ENCODE peak calls at places on chromosome 5, in ten cellular contexts. One of them, this sample, is unnamed. For H3K4me1, the result is how much of the 10 kb centered on the place peaks cover.

GRCh38 chr5:125198270-125198974 is 452.0 kb upstream of the ZNF608 start:
- DNase-seq in body of pancreas: peak
- DNase-seq in spleen: no peak
- DNase-seq in gastrocnemius medialis: peak
- DNase-seq in transverse colon: peak
- DNase-seq in H1: no peak
- DNase-seq in heart left ventricle: peak
- DNase-seq in HCT116: no peak
- DNase-seq in suprapubic skin: peak
- DNase-seq in esophagus muscularis mucosa: no peak
- DNase-seq in this sample: peak

GRCh38 chr5:14264605-14265316 is 121.6 kb downstream of the TRIO start:
- DNase-seq in suprapubic skin: peak
- DNase-seq in body of pancreas: peak
- DNase-seq in HCT116: peak
- DNase-seq in heart left ventricle: peak
- DNase-seq in H1: peak
- DNase-seq in gastrocnemius medialis: peak
- DNase-seq in esophagus muscularis mucosa: peak
- DNase-seq in spleen: peak
- DNase-seq in transverse colon: peak
- DNase-seq in this sample: peak

GRCh38 chr5:10762178-10762775 is 1.2 kb upstream of the DAP start:
- DNase-seq in H1: no peak
- DNase-seq in spleen: peak
- DNase-seq in suprapubic skin: no peak
- DNase-seq in esophagus muscularis mucosa: no peak
- DNase-seq in body of pancreas: peak
- DNase-seq in heart left ventricle: peak
- DNase-seq in transverse colon: peak
- DNase-seq in HCT116: no peak
- DNase-seq in gastrocnemius medialis: peak
- DNase-seq in this sample: peak

GRCh38 chr5:93611900-93612898 is 29.2 kb downstream of the NR2F1 start:
- DNase-seq in suprapubic skin: no peak
- DNase-seq in HCT116: no peak
- DNase-seq in spleen: peak
- DNase-seq in transverse colon: no peak
- DNase-seq in gastrocnemius medialis: no peak
- DNase-seq in esophagus muscularis mucosa: no peak
- DNase-seq in H1: no peak
- DNase-seq in heart left ventricle: no peak
- DNase-seq in body of pancreas: no peak
- DNase-seq in this sample: no peak

GRCh38 chr5:137845472-137845871 is 22.2 kb upstream of the MYOT start:
- DNase-seq in gastrocnemius medialis: peak
- DNase-seq in suprapubic skin: no peak
- DNase-seq in HCT116: no peak
- DNase-seq in transverse colon: no peak
- DNase-seq in body of pancreas: no peak
- DNase-seq in heart left ventricle: no peak
- DNase-seq in esophagus muscularis mucosa: no peak
- DNase-seq in spleen: no peak
- DNase-seq in H1: no peak
- DNase-seq in this sample: no peak

GRCh38 chr5:141343242-141343952 is at the start of gene PCDHGA3:
- DNase-seq in spleen: no peak
- DNase-seq in transverse colon: no peak
- DNase-seq in H1: no peak
- DNase-seq in body of pancreas: no peak
- DNase-seq in suprapubic skin: no peak
- DNase-seq in gastrocnemius medialis: no peak
- DNase-seq in heart left ventricle: no peak
- DNase-seq in HCT116: no peak
- DNase-seq in esophagus muscularis mucosa: no peak
- DNase-seq in this sample: no peak

GRCh38 chr5:170319281-170319680 is 21.7 kb upstream of the LCP2 start:
- DNase-seq in body of pancreas: no peak
- DNase-seq in H1: no peak
- DNase-seq in HCT116: no peak
- DNase-seq in gastrocnemius medialis: no peak
- DNase-seq in spleen: peak
- DNase-seq in transverse colon: no peak
- DNase-seq in heart left ventricle: no peak
- DNase-seq in suprapubic skin: no peak
- DNase-seq in esophagus muscularis mucosa: no peak
- DNase-seq in this sample: no peak

GRCh38 chr5:63963080-63963735 is 963 bp upstream of the HTR1A start:
- DNase-seq in transverse colon: peak
- DNase-seq in esophagus muscularis mucosa: no peak
- DNase-seq in suprapubic skin: no peak
- DNase-seq in spleen: no peak
- DNase-seq in body of pancreas: peak
- DNase-seq in H1: no peak
- DNase-seq in gastrocnemius medialis: no peak
- DNase-seq in heart left ventricle: peak
- DNase-seq in HCT116: peak
- DNase-seq in this sample: no peak

GRCh38 chr5:36740259-36740898 is 134.0 kb downstream of the SLC1A3 start:
- DNase-seq in gastrocnemius medialis: no peak
- DNase-seq in esophagus muscularis mucosa: no peak
- DNase-seq in H1: no peak
- DNase-seq in spleen: no peak
- DNase-seq in transverse colon: no peak
- DNase-seq in suprapubic skin: no peak
- DNase-seq in body of pancreas: peak
- DNase-seq in heart left ventricle: no peak
- DNase-seq in HCT116: no peak
- DNase-seq in this sample: no peak
- TF ChIP-seq POLR2A in gastrocnemius medialis: no peak
- TF ChIP-seq POLR2A in esophagus muscularis mucosa: no peak
- TF ChIP-seq POLR2A in H1: no peak
- TF ChIP-seq POLR2A in spleen: no peak
- TF ChIP-seq POLR2A in transverse colon: no peak
- TF ChIP-seq POLR2A in suprapubic skin: no peak
- TF ChIP-seq POLR2A in body of pancreas: peak
- TF ChIP-seq POLR2A in heart left ventricle: no peak
- TF ChIP-seq POLR2A in HCT116: no peak
- TF ChIP-seq POLR2A in this sample: no peak

DNA sequence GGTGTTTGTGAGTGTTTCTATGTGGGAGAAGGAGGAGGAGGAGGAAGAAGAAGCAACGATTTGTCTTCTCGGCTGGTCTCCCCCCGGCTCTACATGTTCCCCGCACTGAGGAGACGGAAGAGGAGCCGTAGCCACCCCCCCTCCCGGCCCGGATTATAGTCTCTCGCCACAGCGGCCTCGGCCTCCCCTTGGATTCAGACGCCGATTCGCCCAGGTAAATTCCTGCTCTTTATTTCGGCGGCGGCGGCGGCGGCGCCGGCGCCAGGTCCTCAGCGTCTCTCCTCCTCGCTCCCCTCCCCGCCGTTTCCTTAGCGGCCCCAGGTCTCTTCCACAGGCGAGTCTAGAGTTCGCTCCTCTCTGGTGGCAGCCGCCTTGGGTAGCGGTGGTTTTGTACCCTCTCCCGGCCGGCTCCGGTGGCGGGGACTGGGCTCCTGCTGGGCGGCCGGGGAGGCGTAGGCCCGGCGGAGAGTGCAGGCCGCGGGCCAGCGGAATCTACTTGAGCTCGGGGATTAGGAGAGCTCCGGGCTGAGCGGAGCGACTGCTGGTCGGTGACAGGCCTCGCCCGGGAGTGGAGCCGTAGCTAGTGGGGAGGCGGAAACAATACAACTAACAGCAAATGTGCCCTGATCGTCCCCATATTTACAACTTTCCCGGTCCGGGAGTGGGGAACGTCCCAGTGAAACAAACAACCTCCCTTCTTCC is 547 bp downstream of the NIPBL start:
- DNase-seq in spleen: peak
- DNase-seq in heart left ventricle: peak
- DNase-seq in body of pancreas: peak
- DNase-seq in esophagus muscularis mucosa: no peak
- DNase-seq in gastrocnemius medialis: peak
- DNase-seq in suprapubic skin: peak
- DNase-seq in HCT116: peak
- DNase-seq in transverse colon: peak
- DNase-seq in H1: no peak
- DNase-seq in this sample: peak
- H3K4me1 ChIP-seq in spleen: under half
- H3K4me1 ChIP-seq in heart left ventricle: under half
- H3K4me1 ChIP-seq in body of pancreas: under half
- H3K4me1 ChIP-seq in esophagus muscularis mucosa: under half
- H3K4me1 ChIP-seq in gastrocnemius medialis: half or more
- H3K4me1 ChIP-seq in suprapubic skin: half or more
- H3K4me1 ChIP-seq in HCT116: under half
- H3K4me1 ChIP-seq in transverse colon: under half
- H3K4me1 ChIP-seq in H1: under half
- H3K4me1 ChIP-seq in this sample: half or more

GRCh38 chr5:149413477-149414210 is 34.6 kb upstream of the IL17B start:
- DNase-seq in body of pancreas: no peak
- DNase-seq in suprapubic skin: no peak
- DNase-seq in esophagus muscularis mucosa: no peak
- DNase-seq in transverse colon: no peak
- DNase-seq in H1: no peak
- DNase-seq in HCT116: no peak
- DNase-seq in gastrocnemius medialis: no peak
- DNase-seq in spleen: no peak
- DNase-seq in heart left ventricle: no peak
- DNase-seq in this sample: no peak

GRCh38 chr5:149417714-149418368 is 38.7 kb upstream of the IL17B start:
- DNase-seq in transverse colon: no peak
- DNase-seq in spleen: peak
- DNase-seq in H1: no peak
- DNase-seq in esophagus muscularis mucosa: no peak
- DNase-seq in body of pancreas: no peak
- DNase-seq in heart left ventricle: no peak
- DNase-seq in HCT116: no peak
- DNase-seq in suprapubic skin: no peak
- DNase-seq in gastrocnemius medialis: no peak
- DNase-seq in this sample: no peak

GRCh38 chr5:149414405-149415244 is 35.5 kb upstream of the IL17B start:
- DNase-seq in esophagus muscularis mucosa: no peak
- DNase-seq in heart left ventricle: peak
- DNase-seq in gastrocnemius medialis: no peak
- DNase-seq in H1: no peak
- DNase-seq in transverse colon: no peak
- DNase-seq in suprapubic skin: no peak
- DNase-seq in body of pancreas: no peak
- DNase-seq in HCT116: no peak
- DNase-seq in spleen: no peak
- DNase-seq in this sample: no peak

GRCh38 chr5:149416977-149417713 is 38.1 kb upstream of the IL17B start:
- DNase-seq in gastrocnemius medialis: no peak
- DNase-seq in heart left ventricle: no peak
- DNase-seq in transverse colon: no peak
- DNase-seq in esophagus muscularis mucosa: no peak
- DNase-seq in HCT116: no peak
- DNase-seq in spleen: no peak
- DNase-seq in suprapubic skin: no peak
- DNase-seq in body of pancreas: no peak
- DNase-seq in H1: no peak
- DNase-seq in this sample: no peak

DNA sequence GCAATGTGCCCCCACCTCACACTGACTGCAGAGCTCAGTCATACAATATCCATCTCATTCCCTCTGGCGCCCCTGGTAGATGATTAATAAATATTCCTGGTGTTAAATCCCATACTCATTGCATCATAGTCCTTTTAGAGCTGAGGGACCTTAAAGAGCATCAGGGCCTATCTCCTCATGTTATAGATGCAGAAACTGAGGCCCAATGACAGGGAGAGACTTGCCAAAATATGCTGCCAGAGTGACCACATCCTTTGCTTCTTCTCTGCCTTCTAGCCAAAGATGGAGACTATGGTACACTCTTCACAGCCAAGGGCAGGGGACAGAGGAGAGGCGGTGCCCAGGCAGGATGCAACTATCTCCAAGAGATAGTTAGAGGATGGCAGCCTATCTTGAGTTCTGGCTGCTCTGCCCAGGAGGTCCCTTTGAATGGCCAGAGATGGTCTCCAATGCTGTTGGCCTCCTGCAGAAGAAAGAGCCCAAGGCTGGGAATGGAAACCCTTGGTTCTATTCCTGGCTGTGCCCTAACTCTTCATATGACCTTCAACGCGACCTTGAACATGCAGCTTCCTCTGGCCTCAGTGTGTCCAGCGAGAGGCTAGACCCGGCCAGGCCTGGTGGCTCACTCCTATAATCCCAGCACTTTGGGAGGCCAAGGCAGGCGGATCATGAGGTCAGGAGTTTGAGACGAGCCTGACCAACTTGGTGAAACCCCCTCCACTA is 36.3 kb upstream of the IL17B start:
- DNase-seq in heart left ventricle: no peak
- DNase-seq in H1: no peak
- DNase-seq in suprapubic skin: no peak
- DNase-seq in HCT116: no peak
- DNase-seq in body of pancreas: no peak
- DNase-seq in gastrocnemius medialis: no peak
- DNase-seq in esophagus muscularis mucosa: no peak
- DNase-seq in spleen: no peak
- DNase-seq in transverse colon: no peak
- DNase-seq in this sample: no peak
- H3K27ac ChIP-seq in heart left ventricle: peak
- H3K27ac ChIP-seq in H1: no peak
- H3K27ac ChIP-seq in suprapubic skin: peak
- H3K27ac ChIP-seq in HCT116: no peak
- H3K27ac ChIP-seq in body of pancreas: no peak
- H3K27ac ChIP-seq in gastrocnemius medialis: peak
- H3K27ac ChIP-seq in esophagus muscularis mucosa: peak
- H3K27ac ChIP-seq in spleen: no peak
- H3K27ac ChIP-seq in transverse colon: peak
- H3K27ac ChIP-seq in this sample: peak

GRCh38 chr5:40844565-40844964 is 3.4 kb downstream of the CARD6 start:
- DNase-seq in H1: no peak
- DNase-seq in esophagus muscularis mucosa: no peak
- DNase-seq in body of pancreas: no peak
- DNase-seq in heart left ventricle: no peak
- DNase-seq in spleen: no peak
- DNase-seq in gastrocnemius medialis: no peak
- DNase-seq in suprapubic skin: no peak
- DNase-seq in transverse colon: no peak
- DNase-seq in HCT116: no peak
- DNase-seq in this sample: no peak

GRCh38 chr5:40838076-40838475 is 3.1 kb upstream of the RPL37 start:
- DNase-seq in HCT116: no peak
- DNase-seq in spleen: no peak
- DNase-seq in transverse colon: no peak
- DNase-seq in body of pancreas: no peak
- DNase-seq in esophagus muscularis mucosa: peak
- DNase-seq in gastrocnemius medialis: no peak
- DNase-seq in suprapubic skin: no peak
- DNase-seq in H1: no peak
- DNase-seq in heart left ventricle: no peak
- DNase-seq in this sample: no peak

GRCh38 chr5:40842351-40842750 is 1.2 kb downstream of the CARD6 start:
- DNase-seq in suprapubic skin: no peak
- DNase-seq in gastrocnemius medialis: no peak
- DNase-seq in body of pancreas: no peak
- DNase-seq in transverse colon: no peak
- DNase-seq in esophagus muscularis mucosa: no peak
- DNase-seq in HCT116: no peak
- DNase-seq in spleen: no peak
- DNase-seq in H1: no peak
- DNase-seq in heart left ventricle: no peak
- DNase-seq in this sample: no peak

GRCh38 chr5:40846371-40846770 is 5.2 kb downstream of the CARD6 start:
- DNase-seq in suprapubic skin: no peak
- DNase-seq in H1: no peak
- DNase-seq in HCT116: no peak
- DNase-seq in gastrocnemius medialis: no peak
- DNase-seq in body of pancreas: no peak
- DNase-seq in transverse colon: no peak
- DNase-seq in spleen: no peak
- DNase-seq in esophagus muscularis mucosa: no peak
- DNase-seq in heart left ventricle: no peak
- DNase-seq in this sample: no peak

DNA sequence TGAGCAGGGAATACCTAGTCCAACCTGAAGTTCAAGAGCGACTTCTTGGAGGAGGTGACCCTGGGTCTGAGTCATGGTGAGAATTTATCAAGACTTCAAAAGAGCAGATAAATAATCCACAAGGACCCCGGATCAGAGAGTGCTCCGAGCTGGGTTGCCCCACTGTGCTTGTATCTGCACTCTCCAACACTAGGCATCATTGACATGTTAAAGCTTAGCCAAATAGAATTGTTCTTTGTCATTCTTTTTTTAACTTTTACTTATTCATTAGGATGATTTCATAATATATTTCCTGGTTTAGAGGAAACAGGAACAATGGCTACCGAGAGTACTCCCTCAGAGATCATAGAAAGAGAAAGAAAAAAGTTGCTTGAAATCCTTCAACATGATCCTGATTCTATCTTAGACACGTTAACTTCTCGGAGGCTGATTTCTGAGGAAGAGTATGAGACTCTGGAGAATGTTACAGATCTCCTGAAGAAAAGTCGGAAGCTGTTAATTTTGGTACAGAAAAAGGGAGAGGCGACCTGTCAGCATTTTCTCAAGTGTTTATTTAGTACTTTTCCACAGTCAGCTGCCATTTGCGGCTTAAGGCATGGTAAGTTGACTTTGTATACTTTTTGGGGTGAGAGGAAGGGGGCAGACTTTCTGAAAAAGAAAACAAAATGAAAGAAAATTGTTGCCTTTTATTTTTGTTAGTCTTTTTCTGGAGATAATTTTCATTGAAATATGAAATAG is at the start of gene CARD6:
- DNase-seq in body of pancreas: no peak
- DNase-seq in heart left ventricle: no peak
- DNase-seq in suprapubic skin: no peak
- DNase-seq in esophagus muscularis mucosa: no peak
- DNase-seq in H1: no peak
- DNase-seq in HCT116: no peak
- DNase-seq in gastrocnemius medialis: no peak
- DNase-seq in transverse colon: no peak
- DNase-seq in spleen: no peak
- DNase-seq in this sample: peak
- TF ChIP-seq POLR2A in body of pancreas: no peak
- TF ChIP-seq POLR2A in heart left ventricle: no peak
- TF ChIP-seq POLR2A in suprapubic skin: no peak
- TF ChIP-seq POLR2A in esophagus muscularis mucosa: no peak
- TF ChIP-seq POLR2A in H1: no peak
- TF ChIP-seq POLR2A in HCT116: no peak
- TF ChIP-seq POLR2A in gastrocnemius medialis: peak
- TF ChIP-seq POLR2A in transverse colon: no peak
- TF ChIP-seq POLR2A in spleen: no peak
- TF ChIP-seq POLR2A in this sample: no peak

This sample was measured in tibial nerve.